ENCODE peak calls at places on chromosomes 6 and 20, in six cellular contexts. V is IMR-90, X is H9, Q is neural progenitor cell, W is keratinocyte, O is fibroblast of lung. Y is an unnamed sample. For H4K20me1, the result is how much of the 10 kb centered on the place peaks cover.

GRCh38 chr6:31725502-31726350 is 2.6 kb downstream of the MPIG6B start:
- DNase-seq in V (no peak), X (no peak), Q (no peak), W (no peak), O (no peak), Y (no peak)

GRCh38 chr20:59153355-59153681 is 10.3 kb upstream of the ZNF831 start:
- DNase-seq in V (no peak), X (no peak), Q (no peak), W (no peak), O (no peak), Y (no peak)

GRCh38 chr6:44386929-44387345 is 569 bp upstream of the CDC5L start:
- DNase-seq in V (peak), X (no peak), Q (no peak), W (no peak), O (no peak), Y (peak)

GRCh38 chr6:167047554-167047953 is 48.4 kb downstream of the CEP43 start:
- DNase-seq in V (no peak), X (no peak), Q (no peak), W (no peak), O (no peak), Y (no peak)

GRCh38 chr20:25025986-25026605 is 31.8 kb downstream of the ACSS1 start:
- DNase-seq in V (no peak), X (no peak), Q (no peak), W (no peak), O (no peak), Y (peak)

GRCh38 chr6:44731485-44732095 is 344.1 kb downstream of the CDC5L start:
- DNase-seq in V (no peak), X (peak), Q (no peak), W (no peak), O (no peak), Y (peak)

GRCh38 chr6:14224359-14225103 is 107.0 kb downstream of the CD83 start:
- DNase-seq in V (no peak), X (no peak), Q (no peak), W (no peak), O (no peak), Y (no peak)

GRCh38 chr6:45163952-45164766 is 164.0 kb upstream of the RUNX2 start:
- DNase-seq in V (no peak), X (no peak), Q (no peak), W (peak), O (no peak), Y (no peak)

GRCh38 chr6:19830171-19830570 is 7.0 kb upstream of the ID4 start:
- DNase-seq in V (peak), X (no peak), Q (no peak), W (no peak), O (peak), Y (no peak)

GRCh38 chr6:154458565-154459475 is 51.7 kb downstream of the CNKSR3 start:
- DNase-seq in V (no peak), X (no peak), Q (no peak), W (no peak), O (no peak), Y (no peak)

GRCh38 chr6:26273673-26274595 is 91.1 kb upstream of the BTN3A2 start:
- DNase-seq in V (peak), X (no peak), Q (no peak), W (no peak), O (peak), Y (peak)

GRCh38 chr6:53984581-53984980 is 126.7 kb upstream of the MLIP start:
- DNase-seq in V (no peak), X (no peak), Q (no peak), W (no peak), O (no peak), Y (no peak)

GRCh38 chr6:135458051-135458450 is 39.5 kb downstream of the AHI1 start:
- DNase-seq in V (no peak), X (no peak), Q (no peak), W (no peak), O (no peak), Y (peak)

GRCh38 chr20:32010096-32010495 is at the start of gene CCM2L:
- DNase-seq in V (no peak), X (no peak), Q (no peak), W (no peak), O (no peak), Y (no peak)

GRCh38 chr20:2299301-2299700 is 3.5 kb downstream of the TGM3 start:
- DNase-seq in V (no peak), X (no peak), Q (no peak), W (no peak), O (no peak), Y (no peak)

GRCh38 chr6:16402501-16402900 is 164.1 kb downstream of the GMPR start:
- DNase-seq in V (no peak), X (no peak), Q (no peak), W (no peak), O (no peak), Y (peak)

GRCh38 chr6:83047065-83047754 is 18.4 kb downstream of the UBE3D start:
- DNase-seq in V (no peak), X (peak), Q (peak), W (no peak), O (no peak), Y (peak)

GRCh38 chr6:85364354-85364753 is 85.5 kb upstream of the NT5E start:
- DNase-seq in V (peak), X (no peak), Q (no peak), W (peak), O (peak), Y (no peak)

GRCh38 chr6:63263456-63263855 is 52.2 kb downstream of the FKBP1C start:
- DNase-seq in V (no peak), X (no peak), Q (no peak), W (no peak), O (no peak), Y (no peak)

GRCh38 chr6:27687154-27688013 is 214.5 kb upstream of the ZNF184 start:
- DNase-seq in V (peak), X (peak), Q (peak), W (no peak), O (peak), Y (peak)

GRCh38 chr6:79672631-79673065 is 41.5 kb downstream of the SH3BGRL2 start:
- DNase-seq in V (peak), X (no peak), Q (peak), W (no peak), O (peak), Y (peak)

GRCh38 chr20:22775671-22776139 is 191.3 kb upstream of the FOXA2 start:
- DNase-seq in V (peak), X (no peak), Q (no peak), W (peak), O (peak), Y (no peak)

GRCh38 chr6:72946766-72947165 is 278.5 kb downstream of the KHDC1L start:
- DNase-seq in V (peak), X (no peak), Q (no peak), W (no peak), O (peak), Y (no peak)

GRCh38 chr6:3202999-3203696 is 24.3 kb downstream of the TUBB2B start:
- DNase-seq in V (peak), X (no peak), Q (no peak), W (no peak), O (peak), Y (no peak)

GRCh38 chr6:110410534-110410933 is 4.8 kb downstream of the DDO start:
- DNase-seq in V (no peak), X (no peak), Q (no peak), W (no peak), O (no peak), Y (no peak)

GRCh38 chr6:33410711-33411631 is at the start of gene PHF1:
- DNase-seq in V (peak), X (no peak), Q (no peak), W (no peak), O (peak), Y (peak)

GRCh38 chr20:58713801-58714339 is 21.3 kb downstream of the NPEPL1 start:
- DNase-seq in V (no peak), X (peak), Q (no peak), W (no peak), O (no peak), Y (peak)

GRCh38 chr6:43172127-43173007 is 1.3 kb downstream of the SRF start:
- DNase-seq in V (peak), X (no peak), Q (peak), W (no peak), O (peak), Y (peak)

GRCh38 chr6:66930559-66931290 is 1223.7 kb upstream of the EYS start:
- DNase-seq in V (peak), X (no peak), Q (no peak), W (peak), O (peak), Y (no peak)

GRCh38 chr6:119148102-119148824 is 69.8 kb upstream of the FAM184A start:
- DNase-seq in V (peak), X (peak), Q (peak), W (no peak), O (peak), Y (peak)

GRCh38 chr6:15901141-15902115 is 227.5 kb upstream of the MYLIP start:
- DNase-seq in V (no peak), X (no peak), Q (no peak), W (peak), O (no peak), Y (no peak)

GRCh38 chr6:25963426-25964123 is 973 bp downstream of the TRIM38 start:
- DNase-seq in V (peak), X (peak), Q (no peak), W (no peak), O (peak), Y (no peak)

GRCh38 chr20:4110885-4111284 is 95.5 kb upstream of the RNF24 start:
- DNase-seq in V (no peak), X (no peak), Q (no peak), W (no peak), O (no peak), Y (no peak)

DNA sequence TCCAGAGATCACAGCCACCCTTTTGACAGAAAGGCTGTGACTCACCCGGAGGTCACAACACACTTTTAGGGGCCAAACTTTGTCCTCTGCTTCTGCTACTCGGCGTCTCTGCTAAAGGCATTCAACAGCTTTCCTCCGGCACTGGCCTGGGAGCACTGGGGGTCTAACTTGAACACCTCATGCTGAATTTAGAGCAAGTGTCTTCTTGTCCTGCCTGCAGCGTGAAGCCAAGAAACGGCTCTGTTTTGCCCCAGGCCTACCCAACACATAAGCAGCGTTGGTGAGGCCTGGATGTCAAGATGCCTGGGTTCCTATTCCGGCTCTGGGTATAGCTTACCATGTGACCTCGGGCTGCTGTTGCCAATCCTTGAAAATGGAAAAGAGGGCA is 2.3 kb downstream of the CDH22 start:
- DNase-seq in V (no peak), X (no peak), Q (no peak), W (no peak), O (no peak), Y (peak)
- H4K20me1 ChIP-seq in V (under half), X (under half), Q (under half), W (under half), O (under half), Y (under half)

DNA sequence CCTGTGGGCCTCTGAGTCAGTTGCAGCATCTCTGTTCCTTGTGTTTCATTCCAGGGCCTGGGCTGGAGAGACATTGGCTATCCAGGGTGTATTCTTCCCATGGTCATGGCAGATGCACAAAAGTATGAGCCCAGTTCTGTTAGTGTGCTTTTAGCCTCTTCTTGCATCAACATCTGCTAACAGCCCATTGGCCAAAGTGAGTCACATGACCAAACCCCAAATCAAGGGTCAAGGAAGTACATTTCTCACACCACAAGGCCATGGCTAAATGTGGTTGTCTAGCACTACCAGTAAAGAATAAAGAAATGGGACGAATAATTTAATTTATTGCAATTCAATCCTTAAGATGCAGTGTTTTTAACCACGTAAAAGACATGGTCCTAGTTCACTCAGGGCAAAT is 43.9 kb downstream of the NRN1 start:
- DNase-seq in V (no peak), X (no peak), Q (no peak), W (no peak), O (no peak), Y (no peak)
- H4K20me1 ChIP-seq in V (under half), X (under half), Q (under half), W (under half), O (under half), Y (under half)

GRCh38 chr20:61805365-61805764 is 260.3 kb downstream of the TAF4 start:
- DNase-seq in V (no peak), X (no peak), Q (no peak), W (no peak), O (no peak), Y (peak)

GRCh38 chr20:61806995-61807394 is 258.7 kb downstream of the TAF4 start:
- DNase-seq in V (no peak), X (no peak), Q (no peak), W (no peak), O (no peak), Y (peak)

GRCh38 chr20:61804896-61805295 is 260.8 kb downstream of the TAF4 start:
- DNase-seq in V (no peak), X (no peak), Q (no peak), W (no peak), O (no peak), Y (peak)

GRCh38 chr20:61806314-61806713 is 259.4 kb downstream of the TAF4 start:
- DNase-seq in V (no peak), X (no peak), Q (no peak), W (no peak), O (no peak), Y (peak)

DNA sequence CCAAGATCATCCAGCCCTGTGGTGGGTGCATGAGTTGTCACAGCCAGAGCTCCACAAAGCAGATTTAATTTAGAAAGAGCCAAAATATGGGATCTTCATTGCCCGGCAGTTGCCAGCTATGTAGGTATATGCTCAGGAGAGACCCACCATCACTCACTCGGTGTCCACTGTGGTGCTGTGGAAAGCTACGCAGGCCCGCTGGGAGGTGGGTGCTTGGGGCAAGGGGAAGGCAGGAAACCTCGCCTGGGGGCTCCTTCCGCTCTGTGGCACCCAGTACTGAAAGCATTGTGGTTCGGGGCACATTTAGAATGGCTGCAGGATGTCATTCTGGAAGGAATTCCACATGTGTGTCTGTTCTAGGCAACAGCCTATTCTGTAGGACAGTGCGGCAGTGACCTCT is 259.9 kb downstream of the TAF4 start:
- DNase-seq in V (no peak), X (no peak), Q (no peak), W (no peak), O (no peak), Y (peak)
- H4K20me1 ChIP-seq in V (under half), X (under half), Q (under half), W (under half), O (under half), Y (under half)

GRCh38 chr20:38920411-38920810 is 5.8 kb upstream of the FAM83D start:
- DNase-seq in V (no peak), X (no peak), Q (no peak), W (no peak), O (no peak), Y (no peak)
- H4K20me1 ChIP-seq in V (under half), X (under half), Q (under half), W (under half), O (under half), Y (under half)

GRCh38 chr20:51481311-51481997 is 61.1 kb downstream of the NFATC2 start:
- DNase-seq in V (no peak), X (no peak), Q (no peak), W (no peak), O (no peak), Y (no peak)

GRCh38 chr20:51480507-51481270 is 61.8 kb downstream of the NFATC2 start:
- DNase-seq in V (no peak), X (no peak), Q (no peak), W (no peak), O (no peak), Y (no peak)

GRCh38 chr20:51486197-51487005 is 56.1 kb downstream of the NFATC2 start:
- DNase-seq in V (peak), X (no peak), Q (no peak), W (no peak), O (no peak), Y (no peak)

GRCh38 chr20:51484141-51484815 is 58.2 kb downstream of the NFATC2 start:
- DNase-seq in V (no peak), X (no peak), Q (no peak), W (no peak), O (no peak), Y (no peak)

GRCh38 chr20:51482836-51483235 is 59.7 kb downstream of the NFATC2 start:
- DNase-seq in V (no peak), X (no peak), Q (no peak), W (no peak), O (no peak), Y (no peak)
- H4K20me1 ChIP-seq in V (under half), X (under half), Q (under half), W (under half), O (under half), Y (under half)

GRCh38 chr20:50108571-50109235 is 4.2 kb downstream of the UBE2V1 start:
- DNase-seq in V (no peak), X (no peak), Q (no peak), W (no peak), O (no peak), Y (no peak)
- H4K20me1 ChIP-seq in V (half or more), X (under half), Q (half or more), W (under half), O (under half), Y (half or more)

GRCh38 chr6:36608788-36609563 is 14.8 kb downstream of the SRSF3 start:
- DNase-seq in V (no peak), X (no peak), Q (no peak), W (no peak), O (no peak), Y (no peak)
- H4K20me1 ChIP-seq in V (half or more), X (under half), Q (half or more), W (under half), O (under half), Y (half or more)

GRCh38 chr20:63878855-63879254 is 13.8 kb downstream of the TPD52L2 start:
- DNase-seq in V (no peak), X (no peak), Q (no peak), W (no peak), O (no peak), Y (peak)
- H4K20me1 ChIP-seq in V (half or more), X (under half), Q (under half), W (under half), O (under half), Y (half or more)

GRCh38 chr6:12293234-12293930 is 3.2 kb downstream of the EDN1 start:
- DNase-seq in V (no peak), X (no peak), Q (no peak), W (no peak), O (no peak), Y (no peak)
- H4K20me1 ChIP-seq in V (under half), X (under half), Q (under half), W (under half), O (under half), Y (under half)

Y was measured in osteoblast.